ENCODE peak calls at places on chromosome 12, in ten cellular contexts. W is K562, N is fibroblast of lung, I is mesenchymal stem cell, Q is colonic mucosa, V is H9, X is GM23248, H is NT2/D1, U is SK-N-SH, C is MM.1S. B is an unnamed sample. For H3K9me3, the result is how much of the 10 kb centered on the place peaks cover.

GRCh38 chr12:108169671-108170070 is 40.6 kb downstream of the WSCD2 start:
- DNase-seq in W (no peak), N (no peak), I (no peak), Q (no peak), V (no peak), X (no peak), H (no peak), U (no peak), C (no peak), B (no peak)

GRCh38 chr12:25249951-25250738 is 584 bp downstream of the KRAS start:
- DNase-seq in W (peak), N (no peak), I (peak), Q (peak), V (peak), X (peak), H (peak), U (peak), C (peak), B (no peak)

GRCh38 chr12:4355843-4356327 is 23.6 kb downstream of the FGF23 start:
- DNase-seq in W (peak), N (peak), I (peak), Q (peak), V (peak), X (peak), H (peak), U (peak), C (peak), B (no peak)

GRCh38 chr12:14931359-14931758 is 7.0 kb downstream of the ERP27 start:
- DNase-seq in W (no peak), N (peak), I (peak), Q (no peak), V (no peak), X (peak), H (no peak), U (no peak), C (no peak), B (no peak)

GRCh38 chr12:75011120-75011519 is 198.5 kb downstream of the KCNC2 start:
- DNase-seq in W (no peak), N (no peak), I (no peak), Q (no peak), V (no peak), X (no peak), H (no peak), U (no peak), C (no peak), B (no peak)

GRCh38 chr12:130878193-130879185 is 6.6 kb downstream of the RAN start:
- DNase-seq in W (peak), N (no peak), I (no peak), Q (no peak), V (no peak), X (no peak), H (no peak), U (no peak), C (no peak), B (no peak)

GRCh38 chr12:2924019-2924418 is 33.3 kb downstream of the TULP3 start:
- DNase-seq in W (no peak), N (peak), I (no peak), Q (no peak), V (no peak), X (peak), H (no peak), U (no peak), C (no peak), B (peak)

GRCh38 chr12:39327520-39327919 is 115.4 kb downstream of the KIF21A start:
- DNase-seq in W (no peak), N (no peak), I (no peak), Q (no peak), V (no peak), X (no peak), H (no peak), U (no peak), C (no peak), B (no peak)

GRCh38 chr12:96401061-96401871 is 1.0 kb upstream of the CDK17 start:
- DNase-seq in W (peak), N (peak), I (peak), Q (peak), V (no peak), X (peak), H (no peak), U (peak), C (peak), B (peak)

GRCh38 chr12:113609692-113610469 is 138.2 kb upstream of the LHX5 start:
- DNase-seq in W (no peak), N (no peak), I (no peak), Q (no peak), V (peak), X (no peak), H (peak), U (peak), C (no peak), B (no peak)

GRCh38 chr12:6294533-6295186 is 15.8 kb upstream of the PLEKHG6 start:
- DNase-seq in W (no peak), N (no peak), I (peak), Q (peak), V (no peak), X (peak), H (no peak), U (no peak), C (no peak), B (no peak)

GRCh38 chr12:41980390-41980789 is 164.3 kb downstream of the GXYLT1 start:
- DNase-seq in W (no peak), N (no peak), I (no peak), Q (no peak), V (no peak), X (no peak), H (no peak), U (no peak), C (no peak), B (peak)

GRCh38 chr12:41981013-41981412 is 163.7 kb downstream of the GXYLT1 start:
- DNase-seq in W (no peak), N (no peak), I (no peak), Q (no peak), V (no peak), X (no peak), H (no peak), U (no peak), C (no peak), B (no peak)

GRCh38 chr12:41983394-41983793 is 161.3 kb downstream of the GXYLT1 start:
- DNase-seq in W (no peak), N (no peak), I (no peak), Q (no peak), V (no peak), X (no peak), H (no peak), U (no peak), C (no peak), B (peak)

GRCh38 chr12:41981758-41982157 is 162.9 kb downstream of the GXYLT1 start:
- DNase-seq in W (no peak), N (peak), I (no peak), Q (no peak), V (no peak), X (peak), H (no peak), U (no peak), C (no peak), B (peak)

GRCh38 chr12:41983896-41984295 is 160.8 kb downstream of the GXYLT1 start:
- DNase-seq in W (no peak), N (no peak), I (no peak), Q (no peak), V (no peak), X (no peak), H (no peak), U (peak), C (no peak), B (no peak)
- H3K9ac ChIP-seq in W (no peak), N (no peak), I (no peak), Q (no peak), V (no peak), X (no peak), H (no peak), U (no peak), C (no peak), B (no peak)

GRCh38 chr12:16331998-16332397 is 15.4 kb upstream of the MGST1 start:
- DNase-seq in W (no peak), N (no peak), I (no peak), Q (no peak), V (no peak), X (no peak), H (no peak), U (no peak), C (no peak), B (no peak)
- H3K9me3 ChIP-seq in W (under half), N (under half), I (under half), Q (under half), V (under half), X (under half), H (under half), U (under half), C (under half), B (under half)

GRCh38 chr12:45433441-45433868 is 217.6 kb downstream of the ANO6 start:
- DNase-seq in W (no peak), N (no peak), I (no peak), Q (no peak), V (peak), X (no peak), H (peak), U (no peak), C (no peak), B (peak)

GRCh38 chr12:45435945-45436710 is 220.2 kb downstream of the ANO6 start:
- DNase-seq in W (no peak), N (no peak), I (no peak), Q (no peak), V (no peak), X (peak), H (peak), U (no peak), C (no peak), B (peak)

GRCh38 chr12:45431153-45431552 is 215.3 kb downstream of the ANO6 start:
- DNase-seq in W (no peak), N (no peak), I (no peak), Q (no peak), V (no peak), X (no peak), H (no peak), U (no peak), C (no peak), B (no peak)

GRCh38 chr12:45439039-45439438 is 223.1 kb downstream of the ANO6 start:
- DNase-seq in W (peak), N (no peak), I (no peak), Q (no peak), V (no peak), X (peak), H (no peak), U (no peak), C (no peak), B (peak)

DNA sequence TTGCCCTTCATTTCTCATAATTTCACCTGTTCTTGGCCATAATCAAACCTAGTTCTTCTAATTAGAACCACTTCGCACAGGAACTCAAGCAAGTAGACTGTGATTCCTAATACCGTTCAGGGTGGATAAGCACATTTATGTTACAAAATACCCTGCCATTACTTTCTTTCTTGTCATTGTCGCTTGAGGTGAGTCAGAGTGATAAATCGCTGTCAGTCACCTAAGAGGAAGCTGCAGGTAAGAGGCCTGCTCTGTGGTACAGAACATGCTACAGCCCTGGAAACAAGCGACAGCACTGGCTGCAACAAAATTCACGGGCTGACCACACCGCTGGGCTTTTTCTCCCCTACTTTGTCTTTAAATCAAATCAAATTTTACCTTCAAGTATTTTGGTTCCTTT is 218.2 kb downstream of the ANO6 start:
- DNase-seq in W (no peak), N (no peak), I (no peak), Q (no peak), V (no peak), X (no peak), H (no peak), U (no peak), C (no peak), B (no peak)
- H3K9ac ChIP-seq in W (no peak), N (no peak), I (no peak), Q (no peak), V (no peak), X (no peak), H (no peak), U (no peak), C (no peak), B (no peak)

DNA sequence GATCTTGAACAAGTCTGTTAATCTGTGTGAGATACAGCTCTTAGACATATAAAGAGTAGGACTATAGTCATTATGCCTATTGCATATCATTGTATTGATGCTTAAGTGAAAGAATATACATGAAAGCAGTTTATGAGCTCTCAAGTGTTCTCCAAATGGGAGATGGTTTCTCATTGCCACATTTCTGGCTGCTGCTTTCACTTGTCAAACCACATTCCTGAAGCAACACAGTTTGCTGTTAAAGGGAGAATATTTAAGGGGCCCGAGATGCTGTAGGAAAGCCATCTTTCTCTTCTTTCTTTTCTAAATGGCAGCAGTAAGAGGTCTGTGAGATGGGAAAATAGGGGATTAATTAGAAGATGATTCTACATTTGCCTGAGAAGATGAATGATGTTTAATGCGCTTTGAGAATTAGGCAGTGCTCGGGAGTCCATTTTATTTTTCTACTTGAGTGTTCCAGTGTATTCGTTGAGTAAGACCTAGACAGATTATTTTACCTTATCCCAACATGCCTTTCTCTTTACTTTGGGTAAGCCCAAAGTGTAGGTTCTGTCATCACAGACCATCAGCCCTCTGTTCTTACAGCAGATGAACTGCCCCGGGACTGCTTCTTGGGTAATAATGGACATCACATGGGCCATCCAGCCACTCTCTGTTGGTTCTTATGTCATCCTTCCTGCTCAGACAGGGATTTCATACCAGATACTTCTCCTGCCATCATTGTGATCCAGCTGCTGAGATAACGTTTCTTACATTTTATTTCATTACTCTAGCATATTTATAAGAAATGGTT is 35.6 kb downstream of the ANO4 start:
- DNase-seq in W (no peak), N (no peak), I (no peak), Q (no peak), V (no peak), X (no peak), H (no peak), U (no peak), C (no peak), B (no peak)
- H3K9me3 ChIP-seq in W (under half), N (under half), I (under half), Q (under half), V (under half), X (under half), H (under half), U (under half), C (under half), B (under half)

GRCh38 chr12:22665476-22665875 is 40.5 kb downstream of the ETNK1 start:
- DNase-seq in W (no peak), N (no peak), I (no peak), Q (no peak), V (no peak), X (no peak), H (no peak), U (no peak), C (no peak), B (no peak)
- H3K9ac ChIP-seq in W (no peak), N (no peak), I (no peak), Q (no peak), V (no peak), X (no peak), H (no peak), U (no peak), C (no peak), B (no peak)

GRCh38 chr12:34377243-34378035 is 355.1 kb downstream of the ALG10 start:
- DNase-seq in W (no peak), N (no peak), I (no peak), Q (no peak), V (no peak), X (no peak), H (no peak), U (no peak), C (no peak), B (no peak)
- H3K9me3 ChIP-seq in W (under half), N (under half), I (under half), Q (under half), V (half or more), X (under half), H (under half), U (under half), C (under half), B (under half)

GRCh38 chr12:56153291-56154065 is 1.1 kb downstream of the MYL6B start:
- DNase-seq in W (no peak), N (no peak), I (no peak), Q (no peak), V (no peak), X (no peak), H (no peak), U (no peak), C (no peak), B (no peak)

GRCh38 chr12:56154818-56155217 is 2.4 kb downstream of the MYL6B start:
- DNase-seq in W (no peak), N (no peak), I (no peak), Q (no peak), V (no peak), X (no peak), H (no peak), U (no peak), C (no peak), B (no peak)

GRCh38 chr12:56155256-56155845 is 2.8 kb upstream of the MYL6 start:
- DNase-seq in W (peak), N (no peak), I (no peak), Q (no peak), V (no peak), X (no peak), H (no peak), U (no peak), C (no peak), B (no peak)

GRCh38 chr12:56152756-56153137 is 360 bp downstream of the MYL6B start:
- DNase-seq in W (no peak), N (no peak), I (no peak), Q (no peak), V (no peak), X (peak), H (no peak), U (peak), C (no peak), B (no peak)

GRCh38 chr12:56154246-56154771 is 1.9 kb downstream of the MYL6B start:
- DNase-seq in W (peak), N (no peak), I (no peak), Q (no peak), V (no peak), X (no peak), H (no peak), U (no peak), C (no peak), B (no peak)
- H3K9ac ChIP-seq in W (peak), N (no peak), I (peak), Q (no peak), V (no peak), X (no peak), H (no peak), U (no peak), C (no peak), B (peak)

GRCh38 chr12:60602601-60603000 is 1006.8 kb downstream of the SLC16A7 start:
- DNase-seq in W (no peak), N (no peak), I (no peak), Q (no peak), V (no peak), X (no peak), H (no peak), U (no peak), C (no peak), B (no peak)
- H3K9me3 ChIP-seq in W (under half), N (under half), I (under half), Q (under half), V (under half), X (under half), H (under half), U (under half), C (under half), B (under half)

DNA sequence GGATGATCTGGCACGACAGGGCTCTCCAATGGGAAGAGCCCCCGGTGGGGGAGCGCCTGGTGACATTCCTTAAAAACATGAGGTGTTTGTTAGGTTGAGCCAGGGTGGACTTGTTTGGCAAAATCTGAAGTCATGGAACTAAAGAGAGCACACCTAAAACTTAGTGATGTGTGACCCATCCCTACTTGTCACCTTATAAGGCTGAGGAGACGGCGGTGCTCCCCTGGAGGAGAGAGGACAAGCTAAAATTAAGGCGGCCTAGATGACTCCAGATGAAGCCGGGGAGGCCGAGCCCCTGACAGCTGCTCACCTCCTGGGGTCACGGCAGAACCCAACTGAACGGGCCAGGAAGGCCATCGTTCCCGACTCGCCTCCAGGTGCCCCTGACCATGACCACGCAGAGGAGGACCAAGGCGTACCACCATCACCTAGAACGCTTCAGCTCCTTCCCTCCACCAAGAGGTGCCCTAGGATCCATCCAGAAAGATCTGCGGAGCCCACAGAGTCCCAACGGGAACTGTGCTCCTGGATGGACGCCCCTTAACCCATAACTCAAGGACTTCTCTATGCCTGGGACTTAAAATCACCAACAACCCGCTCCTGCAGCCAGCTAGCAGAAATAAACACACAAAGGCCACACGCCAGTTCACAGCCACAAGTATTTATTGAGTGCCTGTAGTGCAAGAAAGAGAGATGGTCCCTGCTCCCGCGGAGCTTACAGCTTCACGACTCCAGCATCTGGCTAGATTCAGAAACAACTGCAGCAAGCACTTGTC is 977 bp upstream of the PITPNM2 start:
- DNase-seq in W (no peak), N (no peak), I (peak), Q (no peak), V (peak), X (no peak), H (no peak), U (no peak), C (no peak), B (no peak)
- H3K9ac ChIP-seq in W (no peak), N (peak), I (peak), Q (peak), V (no peak), X (peak), H (peak), U (peak), C (peak), B (peak)

B was measured in astrocyte.